ENCODE peak calls at places on chromosomes 7 and 10, in six cellular contexts. One of them, this sample, is unnamed.

GRCh38 chr10:130040351-130040750 is 70.3 kb downstream of the C10orf143 start:
- DNase-seq in hepatocyte: no peak
- DNase-seq in GM23248: no peak
- DNase-seq in PC-3: no peak
- DNase-seq in neural progenitor cell: no peak
- DNase-seq in OCI-LY7: no peak
- DNase-seq in this sample: no peak

GRCh38 chr7:117562732-117563131 is 82.9 kb downstream of the CFTR start:
- DNase-seq in neural progenitor cell: no peak
- DNase-seq in hepatocyte: no peak
- DNase-seq in PC-3: no peak
- DNase-seq in OCI-LY7: no peak
- DNase-seq in GM23248: no peak
- DNase-seq in this sample: no peak

GRCh38 chr7:53315986-53316385 is 280.6 kb downstream of the POM121L12 start:
- DNase-seq in PC-3: peak
- DNase-seq in GM23248: no peak
- DNase-seq in neural progenitor cell: no peak
- DNase-seq in hepatocyte: no peak
- DNase-seq in OCI-LY7: no peak
- DNase-seq in this sample: no peak

GRCh38 chr10:119715628-119716505 is 10.0 kb upstream of the INPP5F start:
- DNase-seq in PC-3: no peak
- DNase-seq in GM23248: no peak
- DNase-seq in OCI-LY7: no peak
- DNase-seq in hepatocyte: no peak
- DNase-seq in neural progenitor cell: peak
- DNase-seq in this sample: no peak

GRCh38 chr10:51244739-51245138 is 170.5 kb downstream of the PRKG1 start:
- DNase-seq in OCI-LY7: no peak
- DNase-seq in GM23248: peak
- DNase-seq in neural progenitor cell: peak
- DNase-seq in PC-3: peak
- DNase-seq in hepatocyte: peak
- DNase-seq in this sample: peak

GRCh38 chr10:99870051-99870730 is 87.8 kb downstream of the ABCC2 start:
- DNase-seq in neural progenitor cell: no peak
- DNase-seq in PC-3: no peak
- DNase-seq in hepatocyte: no peak
- DNase-seq in OCI-LY7: no peak
- DNase-seq in GM23248: peak
- DNase-seq in this sample: no peak

GRCh38 chr10:110346914-110347313 is 42.2 kb upstream of the SMNDC1 start:
- DNase-seq in PC-3: no peak
- DNase-seq in OCI-LY7: no peak
- DNase-seq in GM23248: no peak
- DNase-seq in hepatocyte: no peak
- DNase-seq in neural progenitor cell: no peak
- DNase-seq in this sample: no peak

GRCh38 chr7:151675521-151675920 is 155.8 kb upstream of the RHEB start:
- DNase-seq in hepatocyte: no peak
- DNase-seq in PC-3: no peak
- DNase-seq in GM23248: no peak
- DNase-seq in OCI-LY7: no peak
- DNase-seq in neural progenitor cell: no peak
- DNase-seq in this sample: no peak

GRCh38 chr7:144907577-144907976 is 71.7 kb upstream of the TPK1 start:
- DNase-seq in PC-3: no peak
- DNase-seq in hepatocyte: no peak
- DNase-seq in OCI-LY7: peak
- DNase-seq in neural progenitor cell: peak
- DNase-seq in GM23248: no peak
- DNase-seq in this sample: no peak

GRCh38 chr7:16905300-16906044 is 23.7 kb upstream of the AGR3 start:
- DNase-seq in neural progenitor cell: peak
- DNase-seq in PC-3: peak
- DNase-seq in hepatocyte: peak
- DNase-seq in OCI-LY7: no peak
- DNase-seq in GM23248: peak
- DNase-seq in this sample: peak

GRCh38 chr10:85548038-85548437 is 818.6 kb downstream of the GRID1 start:
- DNase-seq in PC-3: peak
- DNase-seq in GM23248: peak
- DNase-seq in neural progenitor cell: peak
- DNase-seq in OCI-LY7: peak
- DNase-seq in hepatocyte: peak
- DNase-seq in this sample: peak

GRCh38 chr7:47931788-47932425 is 16.4 kb downstream of the PKD1L1 start:
- DNase-seq in OCI-LY7: no peak
- DNase-seq in GM23248: peak
- DNase-seq in PC-3: no peak
- DNase-seq in hepatocyte: no peak
- DNase-seq in neural progenitor cell: no peak
- DNase-seq in this sample: no peak

GRCh38 chr10:125363776-125364175 is 203.4 kb upstream of the CTBP2 start:
- DNase-seq in hepatocyte: no peak
- DNase-seq in GM23248: no peak
- DNase-seq in PC-3: no peak
- DNase-seq in neural progenitor cell: no peak
- DNase-seq in OCI-LY7: no peak
- DNase-seq in this sample: no peak

GRCh38 chr10:70146489-70147488 is at the start of gene TYSND1:
- DNase-seq in GM23248: peak
- DNase-seq in OCI-LY7: peak
- DNase-seq in PC-3: peak
- DNase-seq in neural progenitor cell: peak
- DNase-seq in hepatocyte: peak
- DNase-seq in this sample: peak

GRCh38 chr10:84329094-84329611 is 764 bp downstream of the CCSER2 start:
- DNase-seq in neural progenitor cell: peak
- DNase-seq in hepatocyte: peak
- DNase-seq in PC-3: peak
- DNase-seq in GM23248: peak
- DNase-seq in OCI-LY7: peak
- DNase-seq in this sample: peak

GRCh38 chr10:92901819-92902234 is 53.5 kb downstream of the EXOC6 start:
- DNase-seq in neural progenitor cell: no peak
- DNase-seq in OCI-LY7: peak
- DNase-seq in PC-3: no peak
- DNase-seq in GM23248: no peak
- DNase-seq in hepatocyte: no peak
- DNase-seq in this sample: no peak

GRCh38 chr7:130272456-130273080 is 5.9 kb downstream of the CPA2 start:
- DNase-seq in hepatocyte: no peak
- DNase-seq in GM23248: no peak
- DNase-seq in OCI-LY7: no peak
- DNase-seq in PC-3: no peak
- DNase-seq in neural progenitor cell: peak
- DNase-seq in this sample: peak

GRCh38 chr7:123571684-123572083 is 14.1 kb upstream of the NDUFA5 start:
- DNase-seq in GM23248: no peak
- DNase-seq in neural progenitor cell: no peak
- DNase-seq in hepatocyte: no peak
- DNase-seq in PC-3: no peak
- DNase-seq in OCI-LY7: no peak
- DNase-seq in this sample: no peak

GRCh38 chr10:69048103-69048502 is 39.8 kb upstream of the SRGN start:
- DNase-seq in neural progenitor cell: no peak
- DNase-seq in OCI-LY7: no peak
- DNase-seq in hepatocyte: no peak
- DNase-seq in PC-3: no peak
- DNase-seq in GM23248: peak
- DNase-seq in this sample: no peak

GRCh38 chr10:66586073-66586472 is 339.8 kb upstream of the LRRTM3 start:
- DNase-seq in hepatocyte: peak
- DNase-seq in GM23248: no peak
- DNase-seq in OCI-LY7: no peak
- DNase-seq in PC-3: peak
- DNase-seq in neural progenitor cell: peak
- DNase-seq in this sample: peak

GRCh38 chr10:57457972-57458512 is 809.7 kb downstream of the IPMK start:
- DNase-seq in OCI-LY7: no peak
- DNase-seq in PC-3: no peak
- DNase-seq in hepatocyte: no peak
- DNase-seq in neural progenitor cell: no peak
- DNase-seq in GM23248: no peak
- DNase-seq in this sample: no peak

GRCh38 chr7:147071536-147071935 is 954.9 kb downstream of the CNTNAP2 start:
- DNase-seq in PC-3: no peak
- DNase-seq in OCI-LY7: no peak
- DNase-seq in GM23248: no peak
- DNase-seq in hepatocyte: peak
- DNase-seq in neural progenitor cell: no peak
- DNase-seq in this sample: no peak

GRCh38 chr7:157687845-157688244 is 351.0 kb downstream of the DNAJB6 start:
- DNase-seq in GM23248: no peak
- DNase-seq in OCI-LY7: no peak
- DNase-seq in PC-3: no peak
- DNase-seq in hepatocyte: no peak
- DNase-seq in neural progenitor cell: peak
- DNase-seq in this sample: no peak

GRCh38 chr7:66739953-66740301 is 606 bp upstream of the RABGEF1 start:
- DNase-seq in hepatocyte: no peak
- DNase-seq in OCI-LY7: peak
- DNase-seq in PC-3: no peak
- DNase-seq in neural progenitor cell: no peak
- DNase-seq in GM23248: peak
- DNase-seq in this sample: peak

GRCh38 chr10:44388641-44389040 is 3.7 kb upstream of the CXCL12 start:
- DNase-seq in hepatocyte: no peak
- DNase-seq in neural progenitor cell: no peak
- DNase-seq in OCI-LY7: no peak
- DNase-seq in GM23248: no peak
- DNase-seq in PC-3: no peak
- DNase-seq in this sample: no peak

GRCh38 chr7:47435889-47436312 is 146.0 kb downstream of the TNS3 start:
- DNase-seq in PC-3: peak
- DNase-seq in neural progenitor cell: peak
- DNase-seq in hepatocyte: peak
- DNase-seq in OCI-LY7: peak
- DNase-seq in GM23248: peak
- DNase-seq in this sample: peak

GRCh38 chr7:123624527-123625183 is 23.0 kb downstream of the ASB15 start:
- DNase-seq in GM23248: peak
- DNase-seq in PC-3: peak
- DNase-seq in neural progenitor cell: peak
- DNase-seq in OCI-LY7: peak
- DNase-seq in hepatocyte: peak
- DNase-seq in this sample: peak

GRCh38 chr7:127629268-127629854 is 11.4 kb upstream of the PAX4 start:
- DNase-seq in PC-3: peak
- DNase-seq in hepatocyte: peak
- DNase-seq in neural progenitor cell: peak
- DNase-seq in OCI-LY7: peak
- DNase-seq in GM23248: no peak
- DNase-seq in this sample: peak

GRCh38 chr10:89873047-89873446 is 171.7 kb downstream of the KIF20B start:
- DNase-seq in GM23248: no peak
- DNase-seq in hepatocyte: no peak
- DNase-seq in OCI-LY7: no peak
- DNase-seq in neural progenitor cell: no peak
- DNase-seq in PC-3: no peak
- DNase-seq in this sample: no peak

GRCh38 chr7:143245123-143245522 is 18.1 kb upstream of the GSTK1 start:
- DNase-seq in neural progenitor cell: no peak
- DNase-seq in OCI-LY7: no peak
- DNase-seq in PC-3: peak
- DNase-seq in hepatocyte: peak
- DNase-seq in GM23248: peak
- DNase-seq in this sample: no peak

GRCh38 chr10:132319853-132320669 is 11.9 kb upstream of the LRRC27 start:
- DNase-seq in neural progenitor cell: no peak
- DNase-seq in hepatocyte: peak
- DNase-seq in OCI-LY7: no peak
- DNase-seq in GM23248: peak
- DNase-seq in PC-3: peak
- DNase-seq in this sample: no peak

GRCh38 chr10:114879093-114879492 is 57.5 kb downstream of the FHIP2A start:
- DNase-seq in neural progenitor cell: peak
- DNase-seq in GM23248: peak
- DNase-seq in OCI-LY7: no peak
- DNase-seq in hepatocyte: no peak
- DNase-seq in PC-3: no peak
- DNase-seq in this sample: no peak

GRCh38 chr10:17984056-17984455 is 32.3 kb downstream of the SLC39A12 start:
- DNase-seq in hepatocyte: no peak
- DNase-seq in PC-3: peak
- DNase-seq in OCI-LY7: no peak
- DNase-seq in neural progenitor cell: no peak
- DNase-seq in GM23248: peak
- DNase-seq in this sample: no peak

GRCh38 chr10:43093423-43094090 is 16.7 kb downstream of the RET start:
- DNase-seq in GM23248: peak
- DNase-seq in PC-3: peak
- DNase-seq in hepatocyte: peak
- DNase-seq in neural progenitor cell: peak
- DNase-seq in OCI-LY7: no peak
- DNase-seq in this sample: peak

GRCh38 chr10:75612904-75613684 is 181.7 kb downstream of the LRMDA start:
- DNase-seq in PC-3: no peak
- DNase-seq in OCI-LY7: no peak
- DNase-seq in GM23248: peak
- DNase-seq in neural progenitor cell: no peak
- DNase-seq in hepatocyte: peak
- DNase-seq in this sample: no peak

GRCh38 chr7:33392143-33392542 is 262.8 kb downstream of the BBS9 start:
- DNase-seq in PC-3: peak
- DNase-seq in hepatocyte: no peak
- DNase-seq in GM23248: no peak
- DNase-seq in neural progenitor cell: no peak
- DNase-seq in OCI-LY7: no peak
- DNase-seq in this sample: no peak
- TF ChIP-seq EZH2phosphoT487 in PC-3: no peak
- TF ChIP-seq EZH2phosphoT487 in hepatocyte: no peak
- TF ChIP-seq EZH2phosphoT487 in GM23248: no peak
- TF ChIP-seq EZH2phosphoT487 in neural progenitor cell: no peak
- TF ChIP-seq EZH2phosphoT487 in OCI-LY7: no peak
- TF ChIP-seq EZH2phosphoT487 in this sample: no peak

GRCh38 chr7:35613150-35613549 is 81.8 kb downstream of the HERPUD2 start:
- DNase-seq in GM23248: no peak
- DNase-seq in OCI-LY7: no peak
- DNase-seq in hepatocyte: no peak
- DNase-seq in PC-3: no peak
- DNase-seq in neural progenitor cell: no peak
- DNase-seq in this sample: no peak
- TF ChIP-seq EZH2phosphoT487 in GM23248: no peak
- TF ChIP-seq EZH2phosphoT487 in OCI-LY7: no peak
- TF ChIP-seq EZH2phosphoT487 in hepatocyte: no peak
- TF ChIP-seq EZH2phosphoT487 in PC-3: no peak
- TF ChIP-seq EZH2phosphoT487 in neural progenitor cell: no peak
- TF ChIP-seq EZH2phosphoT487 in this sample: no peak

GRCh38 chr10:113158183-113158582 is 208.1 kb downstream of the TCF7L2 start:
- DNase-seq in GM23248: peak
- DNase-seq in hepatocyte: no peak
- DNase-seq in OCI-LY7: no peak
- DNase-seq in neural progenitor cell: no peak
- DNase-seq in PC-3: no peak
- DNase-seq in this sample: peak
- TF ChIP-seq EZH2phosphoT487 in GM23248: no peak
- TF ChIP-seq EZH2phosphoT487 in hepatocyte: no peak
- TF ChIP-seq EZH2phosphoT487 in OCI-LY7: no peak
- TF ChIP-seq EZH2phosphoT487 in neural progenitor cell: no peak
- TF ChIP-seq EZH2phosphoT487 in PC-3: no peak
- TF ChIP-seq EZH2phosphoT487 in this sample: no peak

GRCh38 chr10:79159141-79159619 is 90.4 kb downstream of the ZMIZ1 start:
- DNase-seq in OCI-LY7: no peak
- DNase-seq in hepatocyte: no peak
- DNase-seq in GM23248: peak
- DNase-seq in PC-3: peak
- DNase-seq in neural progenitor cell: no peak
- DNase-seq in this sample: no peak
- TF ChIP-seq EZH2phosphoT487 in OCI-LY7: no peak
- TF ChIP-seq EZH2phosphoT487 in hepatocyte: no peak
- TF ChIP-seq EZH2phosphoT487 in GM23248: no peak
- TF ChIP-seq EZH2phosphoT487 in PC-3: no peak
- TF ChIP-seq EZH2phosphoT487 in neural progenitor cell: no peak
- TF ChIP-seq EZH2phosphoT487 in this sample: no peak